ENCODE peak calls at places on chromosomes 13 and 19, in ten cellular contexts. One of them, this sample, is unnamed.

GRCh38 chr19:49064768-49065611 is at the start of gene NTF4:
- DNase-seq in pancreas: peak; percentile 29
- DNase-seq in uterus: no peak
- DNase-seq in esophagus squamous epithelium: no peak
- DNase-seq in right cardiac atrium: peak; percentile 75
- DNase-seq in transverse colon: no peak
- DNase-seq in psoas muscle: peak; percentile 56
- DNase-seq in adrenal gland: no peak
- DNase-seq in aorta: no peak
- DNase-seq in mesendoderm: peak; percentile 76
- DNase-seq in this sample: no peak

GRCh38 chr13:100600461-100600860 is 11.9 kb upstream of the GGACT start:
- DNase-seq in pancreas: no peak
- DNase-seq in uterus: no peak
- DNase-seq in esophagus squamous epithelium: no peak
- DNase-seq in right cardiac atrium: no peak
- DNase-seq in transverse colon: no peak
- DNase-seq in psoas muscle: no peak
- DNase-seq in adrenal gland: no peak
- DNase-seq in aorta: no peak
- DNase-seq in mesendoderm: no peak
- DNase-seq in this sample: no peak

GRCh38 chr13:102869948-102870676 is 24.3 kb downstream of the ERCC5 start:
- DNase-seq in pancreas: no peak
- DNase-seq in uterus: no peak
- DNase-seq in esophagus squamous epithelium: no peak
- DNase-seq in right cardiac atrium: no peak
- DNase-seq in transverse colon: no peak
- DNase-seq in psoas muscle: no peak
- DNase-seq in adrenal gland: peak; percentile 9
- DNase-seq in aorta: no peak
- DNase-seq in mesendoderm: no peak
- DNase-seq in this sample: no peak

GRCh38 chr13:27569405-27569804 is 50.9 kb downstream of the LNX2 start:
- DNase-seq in pancreas: no peak
- DNase-seq in uterus: no peak
- DNase-seq in esophagus squamous epithelium: no peak
- DNase-seq in right cardiac atrium: no peak
- DNase-seq in transverse colon: no peak
- DNase-seq in psoas muscle: no peak
- DNase-seq in adrenal gland: no peak
- DNase-seq in aorta: no peak
- DNase-seq in mesendoderm: no peak
- DNase-seq in this sample: no peak

GRCh38 chr19:54906819-54907218 is 871 bp downstream of the NCR1 start:
- DNase-seq in pancreas: no peak
- DNase-seq in uterus: no peak
- DNase-seq in esophagus squamous epithelium: no peak
- DNase-seq in right cardiac atrium: no peak
- DNase-seq in transverse colon: no peak
- DNase-seq in psoas muscle: no peak
- DNase-seq in adrenal gland: no peak
- DNase-seq in aorta: no peak
- DNase-seq in mesendoderm: no peak
- DNase-seq in this sample: no peak

GRCh38 chr13:98998831-98999634 is 21.2 kb upstream of the DOCK9 start:
- DNase-seq in pancreas: no peak
- DNase-seq in uterus: no peak
- DNase-seq in esophagus squamous epithelium: no peak
- DNase-seq in right cardiac atrium: no peak
- DNase-seq in transverse colon: no peak
- DNase-seq in psoas muscle: no peak
- DNase-seq in adrenal gland: no peak
- DNase-seq in aorta: no peak
- DNase-seq in mesendoderm: no peak
- DNase-seq in this sample: no peak

GRCh38 chr19:18939922-18940775 is 868 bp downstream of the HOMER3 start:
- DNase-seq in pancreas: peak; percentile 46
- DNase-seq in uterus: peak; percentile 63
- DNase-seq in esophagus squamous epithelium: no peak
- DNase-seq in right cardiac atrium: peak; percentile 84
- DNase-seq in transverse colon: peak; percentile 60
- DNase-seq in psoas muscle: peak; percentile 89
- DNase-seq in adrenal gland: peak; percentile 65
- DNase-seq in aorta: peak; percentile 76
- DNase-seq in mesendoderm: no peak
- DNase-seq in this sample: no peak

GRCh38 chr19:54653181-54653809 is 9.5 kb upstream of the LILRB4 start:
- DNase-seq in pancreas: no peak
- DNase-seq in uterus: no peak
- DNase-seq in esophagus squamous epithelium: no peak
- DNase-seq in right cardiac atrium: no peak
- DNase-seq in transverse colon: no peak
- DNase-seq in psoas muscle: no peak
- DNase-seq in adrenal gland: no peak
- DNase-seq in aorta: no peak
- DNase-seq in mesendoderm: peak; percentile 1
- DNase-seq in this sample: no peak

GRCh38 chr19:3188627-3189596 is 3.2 kb downstream of the NCLN start:
- DNase-seq in pancreas: no peak
- DNase-seq in uterus: no peak
- DNase-seq in esophagus squamous epithelium: no peak
- DNase-seq in right cardiac atrium: peak; percentile 59
- DNase-seq in transverse colon: peak; percentile 87
- DNase-seq in psoas muscle: no peak
- DNase-seq in adrenal gland: peak; percentile 23
- DNase-seq in aorta: no peak
- DNase-seq in mesendoderm: no peak
- DNase-seq in this sample: no peak

GRCh38 chr19:42081584-42082258 is 5.8 kb downstream of the ZNF574 start:
- DNase-seq in pancreas: no peak
- DNase-seq in uterus: no peak
- DNase-seq in esophagus squamous epithelium: no peak
- DNase-seq in right cardiac atrium: no peak
- DNase-seq in transverse colon: no peak
- DNase-seq in psoas muscle: no peak
- DNase-seq in adrenal gland: no peak
- DNase-seq in aorta: no peak
- DNase-seq in mesendoderm: peak; percentile 50
- DNase-seq in this sample: no peak

GRCh38 chr19:57233207-57233606 is 2.4 kb downstream of the AURKC start:
- DNase-seq in pancreas: no peak
- DNase-seq in uterus: no peak
- DNase-seq in esophagus squamous epithelium: no peak
- DNase-seq in right cardiac atrium: no peak
- DNase-seq in transverse colon: no peak
- DNase-seq in psoas muscle: no peak
- DNase-seq in adrenal gland: no peak
- DNase-seq in aorta: no peak
- DNase-seq in mesendoderm: no peak
- DNase-seq in this sample: no peak

GRCh38 chr13:59570204-59570603 is 593.5 kb downstream of the DIAPH3 start:
- DNase-seq in pancreas: no peak
- DNase-seq in uterus: no peak
- DNase-seq in esophagus squamous epithelium: no peak
- DNase-seq in right cardiac atrium: no peak
- DNase-seq in transverse colon: no peak
- DNase-seq in psoas muscle: no peak
- DNase-seq in adrenal gland: no peak
- DNase-seq in aorta: no peak
- DNase-seq in mesendoderm: no peak
- DNase-seq in this sample: no peak

GRCh38 chr13:112971288-112971643 is 2.3 kb downstream of the MCF2L start:
- DNase-seq in pancreas: no peak
- DNase-seq in uterus: no peak
- DNase-seq in esophagus squamous epithelium: no peak
- DNase-seq in right cardiac atrium: no peak
- DNase-seq in transverse colon: peak; percentile 4
- DNase-seq in psoas muscle: peak; percentile 4
- DNase-seq in adrenal gland: no peak
- DNase-seq in aorta: no peak
- DNase-seq in mesendoderm: no peak
- DNase-seq in this sample: no peak

GRCh38 chr19:4511300-4512054 is 6.8 kb downstream of the PLIN4 start:
- DNase-seq in pancreas: no peak
- DNase-seq in uterus: no peak
- DNase-seq in esophagus squamous epithelium: no peak
- DNase-seq in right cardiac atrium: no peak
- DNase-seq in transverse colon: no peak
- DNase-seq in psoas muscle: peak; percentile 56
- DNase-seq in adrenal gland: no peak
- DNase-seq in aorta: no peak
- DNase-seq in mesendoderm: no peak
- DNase-seq in this sample: no peak
- H3K4me1 ChIP-seq in pancreas: no peaks in the 10 kb centered on the region
- H3K4me1 ChIP-seq in uterus: no peaks in the 10 kb centered on the region
- H3K4me1 ChIP-seq in esophagus squamous epithelium: no peaks in the 10 kb centered on the region
- H3K4me1 ChIP-seq in right cardiac atrium: no peaks in the 10 kb centered on the region
- H3K4me1 ChIP-seq in transverse colon: no peaks in the 10 kb centered on the region
- H3K4me1 ChIP-seq in psoas muscle: peaks cover 41% of the 10 kb centered on the region
- H3K4me1 ChIP-seq in adrenal gland: no peaks in the 10 kb centered on the region
- H3K4me1 ChIP-seq in aorta: no peaks in the 10 kb centered on the region
- H3K4me1 ChIP-seq in mesendoderm: no peaks in the 10 kb centered on the region
- H3K4me1 ChIP-seq in this sample: no peaks in the 10 kb centered on the region

DNA sequence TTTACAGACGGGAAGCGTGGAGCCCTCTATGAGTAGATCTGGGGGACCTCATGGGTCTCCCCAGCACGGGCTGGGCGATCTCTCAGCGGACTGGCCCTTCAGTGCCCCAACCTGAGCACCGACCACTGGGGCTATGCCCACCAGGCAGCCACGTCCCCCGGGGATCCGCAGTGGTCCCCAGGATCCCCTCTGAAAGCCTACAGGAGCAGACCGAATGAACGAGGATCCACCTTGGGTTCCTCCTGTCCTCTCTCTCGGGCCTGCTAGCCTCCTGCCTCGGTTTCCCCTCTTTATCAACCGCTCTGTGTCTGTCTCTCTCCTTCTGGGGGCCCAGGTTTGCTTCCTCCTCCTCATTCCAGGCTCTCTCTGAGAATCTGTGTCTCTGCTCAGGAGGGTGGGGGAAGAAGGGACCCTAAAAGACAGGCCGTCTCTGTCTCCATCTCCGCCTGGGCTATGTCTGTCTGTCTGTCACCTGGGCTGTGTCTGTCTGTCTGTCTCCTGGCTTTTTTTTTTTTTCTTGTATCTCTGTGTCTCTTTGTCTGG is 2.0 kb upstream of the MEIS3 start:
- DNase-seq in pancreas: no peak
- DNase-seq in uterus: no peak
- DNase-seq in esophagus squamous epithelium: no peak
- DNase-seq in right cardiac atrium: no peak
- DNase-seq in transverse colon: no peak
- DNase-seq in psoas muscle: no peak
- DNase-seq in adrenal gland: no peak
- DNase-seq in aorta: no peak
- DNase-seq in mesendoderm: no peak
- DNase-seq in this sample: no peak
- H3K4me3 ChIP-seq in pancreas: no peak overlapping the region
- H3K4me3 ChIP-seq in uterus: no peak overlapping the region
- H3K4me3 ChIP-seq in esophagus squamous epithelium: no peak overlapping the region
- H3K4me3 ChIP-seq in right cardiac atrium: no peak overlapping the region
- H3K4me3 ChIP-seq in transverse colon: no peak overlapping the region
- H3K4me3 ChIP-seq in psoas muscle: no peak overlapping the region
- H3K4me3 ChIP-seq in adrenal gland: no peak overlapping the region
- H3K4me3 ChIP-seq in aorta: no peak overlapping the region
- H3K4me3 ChIP-seq in mesendoderm: no peak overlapping the region
- H3K4me3 ChIP-seq in this sample: no peak overlapping the region

GRCh38 chr19:15280048-15280725 is 47.9 kb upstream of the EPHX3 start:
- DNase-seq in pancreas: no peak
- DNase-seq in uterus: no peak
- DNase-seq in esophagus squamous epithelium: no peak
- DNase-seq in right cardiac atrium: peak; percentile 83
- DNase-seq in transverse colon: no peak
- DNase-seq in psoas muscle: peak; percentile 88
- DNase-seq in adrenal gland: no peak
- DNase-seq in aorta: no peak
- DNase-seq in mesendoderm: peak; percentile 85
- DNase-seq in this sample: peak; percentile 74

GRCh38 chr19:15280915-15281683 is 48.9 kb upstream of the EPHX3 start:
- DNase-seq in pancreas: peak; percentile 70
- DNase-seq in uterus: peak; percentile 74
- DNase-seq in esophagus squamous epithelium: no peak
- DNase-seq in right cardiac atrium: peak; percentile 95
- DNase-seq in transverse colon: peak; percentile 69
- DNase-seq in psoas muscle: peak; percentile 95
- DNase-seq in adrenal gland: peak; percentile 93
- DNase-seq in aorta: peak; percentile 89
- DNase-seq in mesendoderm: peak; percentile 66
- DNase-seq in this sample: peak; percentile 63

GRCh38 chr19:15282311-15282705 is 50.0 kb downstream of the BRD4 start:
- DNase-seq in pancreas: no peak
- DNase-seq in uterus: no peak
- DNase-seq in esophagus squamous epithelium: no peak
- DNase-seq in right cardiac atrium: no peak
- DNase-seq in transverse colon: no peak
- DNase-seq in psoas muscle: no peak
- DNase-seq in adrenal gland: no peak
- DNase-seq in aorta: no peak
- DNase-seq in mesendoderm: no peak
- DNase-seq in this sample: no peak

GRCh38 chr19:15276620-15277019 is 44.4 kb upstream of the EPHX3 start:
- DNase-seq in pancreas: no peak
- DNase-seq in uterus: no peak
- DNase-seq in esophagus squamous epithelium: no peak
- DNase-seq in right cardiac atrium: no peak
- DNase-seq in transverse colon: no peak
- DNase-seq in psoas muscle: no peak
- DNase-seq in adrenal gland: peak; percentile 68
- DNase-seq in aorta: no peak
- DNase-seq in mesendoderm: no peak
- DNase-seq in this sample: no peak

DNA sequence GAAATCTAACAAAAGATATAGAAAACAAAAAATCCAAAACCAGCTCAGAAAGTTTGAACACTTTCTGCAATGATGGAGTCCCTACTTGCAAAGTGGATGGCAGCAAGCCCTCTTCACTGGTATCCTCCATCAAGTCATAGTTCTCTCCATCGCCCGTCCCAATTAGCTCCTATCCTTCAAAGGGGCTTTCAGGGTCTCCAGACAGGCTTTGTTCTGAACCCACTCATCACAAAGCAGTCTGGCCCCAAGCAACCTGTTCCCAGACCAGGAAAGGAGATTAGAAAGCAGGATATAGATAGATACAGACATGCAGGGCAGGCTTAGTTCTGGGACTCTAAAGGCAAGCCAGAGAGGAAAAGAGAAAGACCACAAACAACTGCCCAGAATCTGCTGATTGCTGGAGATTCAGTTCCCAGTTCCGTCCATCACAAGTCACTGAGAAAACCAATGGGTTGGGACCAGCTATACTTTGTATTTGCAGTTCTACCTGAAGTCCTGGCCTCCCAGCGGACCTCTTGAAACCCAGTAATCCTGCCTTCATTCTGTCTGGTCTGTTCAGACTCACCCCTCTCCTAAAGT is 47.2 kb upstream of the EPHX3 start:
- DNase-seq in pancreas: no peak
- DNase-seq in uterus: no peak
- DNase-seq in esophagus squamous epithelium: no peak
- DNase-seq in right cardiac atrium: no peak
- DNase-seq in transverse colon: no peak
- DNase-seq in psoas muscle: no peak
- DNase-seq in adrenal gland: no peak
- DNase-seq in aorta: no peak
- DNase-seq in mesendoderm: no peak
- DNase-seq in this sample: no peak
- H3K4me1 ChIP-seq in pancreas: peaks cover 38% of the 10 kb centered on the region
- H3K4me1 ChIP-seq in uterus: peaks cover 43% of the 10 kb centered on the region
- H3K4me1 ChIP-seq in esophagus squamous epithelium: peaks cover 100% of the 10 kb centered on the region
- H3K4me1 ChIP-seq in right cardiac atrium: peaks cover 72% of the 10 kb centered on the region
- H3K4me1 ChIP-seq in transverse colon: peaks cover 68% of the 10 kb centered on the region
- H3K4me1 ChIP-seq in psoas muscle: peaks cover 100% of the 10 kb centered on the region
- H3K4me1 ChIP-seq in adrenal gland: peaks cover 77% of the 10 kb centered on the region
- H3K4me1 ChIP-seq in aorta: peaks cover 5% of the 10 kb centered on the region
- H3K4me1 ChIP-seq in mesendoderm: peaks cover 24% of the 10 kb centered on the region
- H3K4me1 ChIP-seq in this sample: peaks cover 47% of the 10 kb centered on the region

GRCh38 chr19:50659318-50660082 is 10.3 kb downstream of the C19orf81 start:
- DNase-seq in pancreas: no peak
- DNase-seq in uterus: no peak
- DNase-seq in esophagus squamous epithelium: no peak
- DNase-seq in right cardiac atrium: no peak
- DNase-seq in transverse colon: no peak
- DNase-seq in psoas muscle: no peak
- DNase-seq in adrenal gland: no peak
- DNase-seq in aorta: no peak
- DNase-seq in mesendoderm: no peak
- DNase-seq in this sample: no peak
- H3K4me3 ChIP-seq in pancreas: no peak overlapping the region
- H3K4me3 ChIP-seq in uterus: no peak overlapping the region
- H3K4me3 ChIP-seq in esophagus squamous epithelium: peak overlapping the region; percentile 53
- H3K4me3 ChIP-seq in right cardiac atrium: peak overlapping the region; percentile 3
- H3K4me3 ChIP-seq in transverse colon: no peak overlapping the region
- H3K4me3 ChIP-seq in psoas muscle: no peak overlapping the region
- H3K4me3 ChIP-seq in adrenal gland: no peak overlapping the region
- H3K4me3 ChIP-seq in aorta: no peak overlapping the region
- H3K4me3 ChIP-seq in mesendoderm: peak overlapping the region; percentile 40
- H3K4me3 ChIP-seq in this sample: no peak overlapping the region

This sample was measured in PC-9.